ENCODE peak calls at places on chromosomes 11 and 22, in nine cellular contexts. Q is spleen, E is SK-N-SH, U is SK-N-MC, O is stomach, L is suprapubic skin, R is transverse colon, P is HCT116, I is GM23338. J is an unnamed sample.

GRCh38 chr22:42932857-42933782 is 76.0 kb upstream of the ARFGAP3 start:
- DNase-seq in P (no peak), I (no peak), E (no peak), L (peak), R (no peak), Q (peak), U (no peak), O (no peak), J (no peak)

GRCh38 chr22:38257170-38257569 is 15.6 kb downstream of the TMEM184B start:
- DNase-seq in L (no peak), I (no peak), U (no peak), R (no peak), O (no peak), P (no peak), Q (no peak), E (no peak), J (no peak)

GRCh38 chr22:39428597-39429071 is 28.2 kb upstream of the MGAT3 start:
- DNase-seq in E (no peak), P (no peak), Q (peak), O (no peak), R (no peak), L (no peak), U (peak), I (peak), J (no peak)

GRCh38 chr11:116177521-116178220 is 595.1 kb downstream of the BUD13 start:
- DNase-seq in I (no peak), U (no peak), Q (no peak), P (no peak), R (no peak), L (no peak), E (no peak), O (no peak), J (no peak)

GRCh38 chr11:127627629-127628462 is 627.3 kb upstream of the KIRREL3 start:
- DNase-seq in U (peak), L (no peak), R (peak), P (no peak), I (no peak), Q (no peak), E (no peak), O (no peak), J (peak)

GRCh38 chr11:9802291-9802861 is 138.5 kb downstream of the SWAP70 start:
- DNase-seq in P (no peak), E (peak), R (no peak), Q (no peak), L (no peak), U (peak), O (no peak), I (peak), J (no peak)

GRCh38 chr11:120622189-120622912 is 110.8 kb downstream of the GRIK4 start:
- DNase-seq in L (no peak), R (no peak), P (no peak), O (no peak), I (peak), E (peak), U (no peak), Q (no peak), J (no peak)

GRCh38 chr22:19821523-19822300 is 33.0 kb downstream of the GNB1L start:
- DNase-seq in R (no peak), O (peak), U (no peak), I (no peak), P (no peak), Q (no peak), L (no peak), E (peak), J (no peak)

GRCh38 chr11:120950880-120951279 is 73.0 kb upstream of the TBCEL start:
- DNase-seq in O (no peak), L (no peak), E (no peak), U (no peak), P (no peak), Q (no peak), R (no peak), I (no peak), J (no peak)

GRCh38 chr22:38870791-38871359 is 1.1 kb downstream of the CBX6 start:
- DNase-seq in I (no peak), P (no peak), R (no peak), E (no peak), U (no peak), Q (no peak), O (peak), L (peak), J (no peak)

GRCh38 chr11:97990162-97990920 is 1030.4 kb upstream of the CNTN5 start:
- DNase-seq in O (no peak), E (no peak), L (no peak), P (no peak), U (no peak), I (no peak), R (no peak), Q (no peak), J (no peak)

GRCh38 chr11:100808904-100809491 is 121.9 kb downstream of the ARHGAP42 start:
- DNase-seq in L (no peak), Q (no peak), E (no peak), P (no peak), O (no peak), U (peak), R (no peak), I (peak), J (no peak)

GRCh38 chr11:6608011-6608410 is 4.0 kb downstream of the TAF10 start:
- DNase-seq in U (no peak), Q (peak), R (no peak), O (no peak), I (no peak), P (no peak), E (no peak), L (no peak), J (peak)
- TF ChIP-seq POLR2AphosphoS5 in U (no peak), Q (no peak), R (peak), O (peak), I (no peak), P (no peak), E (no peak), L (no peak), J (no peak)

GRCh38 chr11:65987336-65987735 is 14.6 kb downstream of the EIF1AD start:
- DNase-seq in Q (no peak), U (no peak), P (no peak), E (peak), L (no peak), I (no peak), O (no peak), R (no peak), J (no peak)

GRCh38 chr11:65982824-65983588 is 19.0 kb downstream of the EIF1AD start:
- DNase-seq in O (no peak), R (no peak), L (no peak), I (no peak), U (no peak), P (no peak), E (peak), Q (no peak), J (no peak)

GRCh38 chr11:65983589-65983987 is 18.4 kb downstream of the EIF1AD start:
- DNase-seq in Q (no peak), I (no peak), R (no peak), L (no peak), E (no peak), U (no peak), O (no peak), P (no peak), J (no peak)

GRCh38 chr11:65992056-65992455 is 9.9 kb downstream of the EIF1AD start:
- DNase-seq in O (no peak), L (no peak), U (no peak), P (no peak), E (no peak), I (no peak), Q (no peak), R (no peak), J (no peak)

GRCh38 chr11:65988791-65989592 is 13.0 kb downstream of the EIF1AD start:
- DNase-seq in Q (peak), U (peak), P (peak), O (peak), L (peak), E (peak), I (peak), R (peak), J (peak)
- TF ChIP-seq POLR2AphosphoS5 in Q (peak), U (no peak), P (peak), O (peak), L (peak), E (no peak), I (no peak), R (peak), J (peak)

DNA sequence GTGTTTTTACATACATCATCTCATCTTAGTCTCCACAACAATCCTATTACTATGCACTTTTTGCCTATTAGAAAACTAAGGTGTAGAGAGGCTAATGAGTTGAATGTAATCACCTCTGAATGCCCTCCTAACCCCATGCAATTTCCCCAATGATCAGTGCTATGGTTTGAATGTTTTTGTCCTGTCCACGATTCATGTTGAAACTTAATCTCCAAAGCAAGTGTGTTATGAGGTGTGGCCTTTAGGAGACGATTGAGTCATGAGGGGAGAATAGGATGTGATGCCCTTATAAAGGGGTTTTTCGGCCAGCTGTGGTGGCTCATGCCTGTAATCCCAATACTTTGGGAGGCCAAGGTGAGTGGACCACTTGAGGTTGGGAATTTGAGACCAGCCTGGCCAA is 2.0 kb upstream of the CCDC73 start:
- DNase-seq in Q (no peak), E (no peak), I (no peak), P (no peak), L (no peak), U (no peak), O (no peak), R (no peak), J (no peak)
- TF ChIP-seq POLR2AphosphoS5 in Q (no peak), E (no peak), I (no peak), P (no peak), L (no peak), U (no peak), O (no peak), R (no peak), J (no peak)

GRCh38 chr11:85955531-85955930 is 100.3 kb downstream of the CCDC83 start:
- DNase-seq in E (no peak), U (no peak), Q (no peak), L (no peak), I (no peak), P (no peak), O (no peak), R (no peak), J (no peak)
- TF ChIP-seq POLR2AphosphoS5 in E (no peak), U (no peak), Q (peak), L (no peak), I (no peak), P (no peak), O (peak), R (peak), J (no peak)

GRCh38 chr22:46129390-46130041 is 20.8 kb upstream of the PPARA start:
- DNase-seq in U (no peak), O (no peak), E (no peak), Q (peak), P (no peak), I (no peak), L (no peak), R (peak), J (no peak)
- TF ChIP-seq POLR2AphosphoS5 in U (no peak), O (no peak), E (no peak), Q (peak), P (no peak), I (no peak), L (no peak), R (no peak), J (no peak)

GRCh38 chr22:30584441-30584840 is 7.3 kb downstream of the PES1 start:
- DNase-seq in U (no peak), L (no peak), I (no peak), Q (no peak), E (no peak), O (no peak), R (no peak), P (no peak), J (no peak)
- TF ChIP-seq POLR2AphosphoS5 in U (no peak), L (no peak), I (no peak), Q (no peak), E (no peak), O (no peak), R (no peak), P (no peak), J (no peak)

GRCh38 chr11:47487421-47487820 is 38.5 kb upstream of the RAPSN start:
- DNase-seq in I (no peak), U (no peak), L (no peak), R (no peak), E (no peak), O (no peak), P (no peak), Q (no peak), J (no peak)

GRCh38 chr11:47488111-47488510 is 39.2 kb upstream of the RAPSN start:
- DNase-seq in Q (no peak), I (no peak), L (no peak), R (no peak), U (no peak), O (no peak), E (no peak), P (no peak), J (no peak)

GRCh38 chr11:47483408-47483807 is 34.5 kb upstream of the RAPSN start:
- DNase-seq in U (no peak), O (no peak), E (no peak), Q (no peak), L (no peak), R (no peak), I (no peak), P (no peak), J (no peak)

GRCh38 chr11:47488674-47489394 is 39.9 kb upstream of the RAPSN start:
- DNase-seq in L (no peak), I (no peak), E (no peak), U (no peak), R (peak), Q (no peak), O (no peak), P (no peak), J (no peak)

DNA sequence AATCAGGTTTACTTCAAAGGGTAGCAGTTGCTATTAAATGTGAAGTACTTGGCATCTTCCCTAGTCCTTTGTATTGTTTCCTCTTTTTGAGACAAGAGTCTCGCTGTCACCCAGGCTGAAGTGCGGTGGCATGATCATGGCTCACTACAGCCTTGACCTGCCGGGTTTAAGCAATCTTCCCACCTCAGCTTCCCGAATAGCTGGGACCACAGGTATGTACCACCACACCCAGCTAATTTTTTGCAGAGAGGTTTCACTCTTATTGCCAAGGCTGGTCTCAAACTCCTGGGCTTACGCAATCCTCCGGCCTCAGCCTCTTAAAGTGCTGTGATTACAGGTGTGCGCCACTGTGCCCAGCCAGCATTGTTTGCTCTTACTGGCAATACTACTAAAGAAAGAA is 36.2 kb upstream of the RAPSN start:
- DNase-seq in U (no peak), L (no peak), E (no peak), O (no peak), R (no peak), P (no peak), Q (no peak), I (no peak), J (no peak)
- TF ChIP-seq POLR2AphosphoS5 in U (no peak), L (no peak), E (no peak), O (no peak), R (no peak), P (no peak), Q (no peak), I (no peak), J (no peak)

GRCh38 chr22:36466258-36466657 is 15.2 kb downstream of the TXN2 start:
- DNase-seq in P (no peak), Q (no peak), I (no peak), O (no peak), U (no peak), L (no peak), R (no peak), E (no peak), J (no peak)

GRCh38 chr22:36464715-36465231 is 16.7 kb downstream of the TXN2 start:
- DNase-seq in O (no peak), L (no peak), Q (no peak), I (no peak), E (no peak), R (no peak), U (no peak), P (no peak), J (no peak)

GRCh38 chr22:36467042-36467810 is 14.2 kb downstream of the TXN2 start:
- DNase-seq in E (no peak), U (no peak), P (peak), O (no peak), R (no peak), Q (no peak), I (no peak), L (no peak), J (no peak)

GRCh38 chr22:36463783-36464184 is 17.7 kb downstream of the TXN2 start:
- DNase-seq in O (no peak), Q (peak), E (no peak), P (no peak), L (no peak), R (no peak), U (no peak), I (no peak), J (no peak)

DNA sequence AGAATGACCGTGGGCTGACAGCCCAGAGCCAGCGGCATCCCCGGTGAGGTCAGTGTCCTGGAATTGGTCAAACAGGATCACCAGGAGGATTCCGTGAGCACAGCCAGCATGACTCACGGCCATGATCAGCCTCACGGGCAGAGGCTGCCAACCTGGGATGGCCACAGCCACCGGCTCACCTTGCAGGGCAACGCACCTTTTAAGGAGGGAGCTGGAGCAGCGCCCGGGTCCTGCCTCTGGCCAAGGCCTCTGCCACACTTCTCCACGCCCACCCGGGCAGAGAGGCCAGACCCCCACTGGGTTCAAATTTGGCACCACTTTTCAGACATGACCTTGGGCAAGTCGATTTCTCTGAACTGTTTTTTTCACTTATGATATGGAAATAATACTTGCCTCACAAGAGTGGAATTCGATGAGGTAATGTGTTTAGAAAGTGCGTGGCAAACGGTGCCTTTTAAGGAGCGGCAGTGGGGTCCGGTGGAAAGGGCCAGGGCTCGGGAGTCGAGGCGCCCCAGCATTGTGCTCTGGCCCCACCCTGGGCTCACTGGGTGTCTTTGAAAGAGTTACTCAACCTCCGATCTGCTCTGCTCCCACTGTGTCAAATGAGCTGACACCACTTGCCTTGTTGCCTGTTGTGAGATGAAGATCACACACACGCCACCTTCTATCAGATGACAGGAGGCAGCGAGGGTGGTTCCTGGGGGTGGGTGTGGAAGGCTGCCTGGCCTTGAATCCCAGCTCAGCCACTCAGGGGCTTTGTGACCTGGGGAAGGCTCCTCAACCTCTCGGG is 16.0 kb downstream of the TXN2 start:
- DNase-seq in P (peak), R (peak), Q (peak), L (no peak), O (peak), E (no peak), U (no peak), I (no peak), J (peak)
- TF ChIP-seq POLR2AphosphoS5 in P (peak), R (peak), Q (no peak), L (no peak), O (peak), E (peak), U (no peak), I (no peak), J (peak)

DNA sequence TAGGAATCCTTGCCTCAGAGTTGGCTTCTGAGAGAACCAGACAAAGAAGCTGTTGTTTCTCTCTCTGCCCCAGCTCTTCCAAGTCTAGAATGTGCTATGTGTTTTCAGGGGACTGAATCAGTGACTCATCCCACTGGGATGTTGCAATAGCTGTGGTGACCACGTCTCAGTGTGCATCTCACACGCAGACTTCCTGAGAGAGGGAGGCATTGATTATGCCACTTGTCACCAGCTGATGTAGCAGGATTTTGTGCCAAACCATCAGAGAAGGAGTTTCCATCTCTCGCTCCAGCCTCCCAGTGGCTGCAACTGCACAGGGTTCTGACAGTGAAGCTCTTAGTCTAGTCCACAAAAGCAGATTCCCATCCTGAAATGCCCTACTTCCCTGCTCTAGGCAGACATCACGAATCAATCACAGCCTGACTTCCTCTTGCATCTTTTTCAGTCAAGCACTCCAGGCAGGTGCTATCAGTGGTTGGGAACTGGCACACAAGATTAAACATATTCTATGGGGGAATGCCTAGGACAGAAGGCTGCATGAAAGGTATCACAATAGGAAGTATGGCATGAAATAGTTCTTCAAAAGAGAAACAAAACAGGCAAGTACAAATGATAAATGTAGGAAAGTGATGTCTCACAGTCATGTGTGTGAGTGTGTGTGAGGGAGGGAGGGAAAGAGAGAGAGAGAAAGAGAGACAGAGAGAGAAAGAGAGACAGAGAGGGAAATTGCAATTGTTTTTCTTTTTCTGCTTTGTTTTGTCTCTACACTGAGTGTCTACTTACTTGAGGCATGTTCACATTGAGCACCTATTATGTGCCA is 456.0 kb downstream of the MIAT start:
- DNase-seq in Q (no peak), U (no peak), O (peak), R (peak), E (no peak), L (peak), I (no peak), P (peak), J (peak)
- TF ChIP-seq POLR2AphosphoS5 in Q (peak), U (no peak), O (peak), R (peak), E (no peak), L (peak), I (no peak), P (peak), J (peak)

J was measured in breast epithelium.